ENCODE peak calls at places on chromosome 21, in ten cellular contexts. O, K, G, D, A, U, S, I, W and Z are unnamed samples.

GRCh38 chr21:44370027-44370735 is 16.8 kb downstream of the TRPM2 start:
- DNase-seq in O (peak), K (peak), G (no peak), D (peak), A (no peak), U (peak), S (peak), I (peak), W (no peak), Z (peak)

GRCh38 chr21:29196021-29196663 is 65.7 kb downstream of the MAP3K7CL start:
- DNase-seq in O (peak), K (peak), G (peak), D (peak), A (peak), U (no peak), S (no peak), I (peak), W (peak), Z (peak)

GRCh38 chr21:42854246-42855010 is 24.9 kb downstream of the WDR4 start:
- DNase-seq in O (no peak), K (no peak), G (no peak), D (no peak), A (no peak), U (no peak), S (no peak), I (no peak), W (no peak), Z (no peak)

GRCh38 chr21:44711327-44712202 is at the start of gene TSPEAR:
- DNase-seq in O (no peak), K (no peak), G (no peak), D (no peak), A (no peak), U (peak), S (peak), I (no peak), W (no peak), Z (no peak)

GRCh38 chr21:37784591-37785318 is 131.5 kb downstream of the KCNJ6 start:
- DNase-seq in O (no peak), K (no peak), G (no peak), D (no peak), A (no peak), U (no peak), S (no peak), I (no peak), W (no peak), Z (no peak)

GRCh38 chr21:38439336-38439900 is 58.9 kb downstream of the ERG start:
- DNase-seq in O (no peak), K (no peak), G (no peak), D (peak), A (no peak), U (no peak), S (no peak), I (peak), W (no peak), Z (peak)

GRCh38 chr21:36661511-36662309 is 37.2 kb upstream of the SIM2 start:
- DNase-seq in O (no peak), K (no peak), G (no peak), D (no peak), A (no peak), U (no peak), S (peak), I (no peak), W (no peak), Z (no peak)

GRCh38 chr21:37983336-37984095 is 67.3 kb upstream of the KCNJ6 start:
- DNase-seq in O (no peak), K (no peak), G (no peak), D (no peak), A (no peak), U (no peak), S (no peak), I (peak), W (no peak), Z (peak)

GRCh38 chr21:16709866-16710550 is 802.8 kb upstream of the CXADR start:
- DNase-seq in O (no peak), K (peak), G (no peak), D (no peak), A (no peak), U (no peak), S (no peak), I (peak), W (no peak), Z (no peak)

GRCh38 chr21:32412162-32412997 is at the start of gene EVA1C:
- DNase-seq in O (peak), K (no peak), G (peak), D (no peak), A (peak), U (peak), S (peak), I (no peak), W (peak), Z (peak)

GRCh38 chr21:46158666-46159300 is 3.4 kb upstream of the FTCD start:
- DNase-seq in O (no peak), K (no peak), G (no peak), D (no peak), A (peak), U (no peak), S (no peak), I (no peak), W (no peak), Z (no peak)

GRCh38 chr21:33029975-33030461 is 4.3 kb downstream of the OLIG2 start:
- DNase-seq in O (no peak), K (no peak), G (no peak), D (no peak), A (no peak), U (no peak), S (no peak), I (no peak), W (no peak), Z (no peak)

GRCh38 chr21:16742116-16742515 is 770.7 kb upstream of the CXADR start:
- DNase-seq in O (no peak), K (no peak), G (peak), D (no peak), A (no peak), U (no peak), S (no peak), I (peak), W (no peak), Z (no peak)

GRCh38 chr21:28663111-28663693 is 329.5 kb downstream of the LTN1 start:
- DNase-seq in O (no peak), K (no peak), G (no peak), D (no peak), A (no peak), U (no peak), S (no peak), I (no peak), W (no peak), Z (no peak)

GRCh38 chr21:42306366-42307035 is 8.7 kb downstream of the TFF3 start:
- DNase-seq in O (no peak), K (no peak), G (no peak), D (no peak), A (no peak), U (peak), S (no peak), I (no peak), W (no peak), Z (no peak)

GRCh38 chr21:18832081-18832670 is 428.6 kb upstream of the TMPRSS15 start:
- DNase-seq in O (no peak), K (no peak), G (no peak), D (no peak), A (no peak), U (no peak), S (no peak), I (no peak), W (no peak), Z (no peak)

GRCh38 chr21:28540514-28540913 is 452.2 kb downstream of the LTN1 start:
- DNase-seq in O (no peak), K (peak), G (no peak), D (no peak), A (no peak), U (no peak), S (no peak), I (peak), W (no peak), Z (no peak)

GRCh38 chr21:33075128-33075527 is 5.2 kb downstream of the OLIG1 start:
- DNase-seq in O (no peak), K (no peak), G (no peak), D (no peak), A (no peak), U (no peak), S (peak), I (no peak), W (no peak), Z (no peak)

GRCh38 chr21:32468567-32469175 is 56.2 kb downstream of the EVA1C start:
- DNase-seq in O (no peak), K (no peak), G (no peak), D (no peak), A (no peak), U (no peak), S (no peak), I (no peak), W (no peak), Z (no peak)

GRCh38 chr21:36710729-36711048 is 11.8 kb downstream of the SIM2 start:
- DNase-seq in O (peak), K (no peak), G (no peak), D (no peak), A (no peak), U (no peak), S (peak), I (no peak), W (no peak), Z (no peak)